ENCODE peak calls at places on chromosome 4, in nine cellular contexts. I, O, D, J, H, W, U, P and Q are unnamed samples.
A peak's percentile ranks its signal among the peaks of the same experiment; 100 is the strongest.

GRCh38 chr4:128635939-128636551 is 173.5 kb upstream of the JADE1 start:
- DNase-seq in I (no peak), O (no peak), D (no peak), J (no peak), H (no peak), W (peak; percentile 5), U (no peak), P (no peak), Q (no peak)

GRCh38 chr4:76989391-76990061 is 40.0 kb downstream of the SEPTIN11 start:
- DNase-seq in I (no peak), O (no peak), D (no peak), J (no peak), H (no peak), W (no peak), U (no peak), P (peak; percentile 40), Q (no peak)

GRCh38 chr4:9924750-9925149 is 96.5 kb downstream of the SLC2A9 start:
- DNase-seq in I (no peak), O (no peak), D (no peak), J (no peak), H (no peak), W (no peak), U (no peak), P (no peak), Q (no peak)

GRCh38 chr4:113951263-113951662 is 28.2 kb downstream of the ARSJ start:
- DNase-seq in I (no peak), O (no peak), D (no peak), J (no peak), H (no peak), W (peak; percentile 87), U (no peak), P (no peak), Q (no peak)

GRCh38 chr4:53098681-53099121 is 236.6 kb downstream of the RASL11B start:
- DNase-seq in I (no peak), O (no peak), D (no peak), J (peak; percentile 69), H (no peak), W (no peak), U (no peak), P (no peak), Q (no peak)

GRCh38 chr4:94126669-94127068 is 81.0 kb upstream of the SMARCAD1 start:
- DNase-seq in I (no peak), O (no peak), D (no peak), J (no peak), H (no peak), W (peak; percentile 27), U (no peak), P (no peak), Q (no peak)

GRCh38 chr4:73090738-73091137 is 21.2 kb upstream of the COX18 start:
- DNase-seq in I (no peak), O (no peak), D (no peak), J (no peak), H (no peak), W (no peak), U (no peak), P (no peak), Q (no peak)

GRCh38 chr4:71426381-71427042 is 87.7 kb downstream of the SLC4A4 start:
- DNase-seq in I (no peak), O (no peak), D (no peak), J (no peak), H (no peak), W (no peak), U (no peak), P (no peak), Q (no peak)

GRCh38 chr4:184462724-184463123 is 11.6 kb downstream of the IRF2 start:
- DNase-seq in I (no peak), O (no peak), D (no peak), J (no peak), H (no peak), W (no peak), U (no peak), P (no peak), Q (no peak)

GRCh38 chr4:129246850-129247542 is 151.0 kb downstream of the C4orf33 start:
- DNase-seq in I (no peak), O (no peak), D (no peak), J (no peak), H (no peak), W (no peak), U (no peak), P (no peak), Q (no peak)

GRCh38 chr4:26268246-26268645 is 52.6 kb upstream of the RBPJ start:
- DNase-seq in I (no peak), O (no peak), D (no peak), J (peak; percentile 49), H (no peak), W (no peak), U (no peak), P (no peak), Q (no peak)

GRCh38 chr4:11615601-11616000 is 186.9 kb upstream of the HS3ST1 start:
- DNase-seq in I (no peak), O (no peak), D (no peak), J (no peak), H (no peak), W (no peak), U (no peak), P (no peak), Q (no peak)

GRCh38 chr4:123986268-123986798 is 589.7 kb downstream of the SPRY1 start:
- DNase-seq in I (no peak), O (no peak), D (peak; percentile 82), J (peak; percentile 88), H (no peak), W (no peak), U (no peak), P (no peak), Q (peak; percentile 64)

GRCh38 chr4:110514889-110515479 is 39.0 kb downstream of the ENPEP start:
- DNase-seq in I (no peak), O (no peak), D (no peak), J (peak; percentile 38), H (no peak), W (peak; percentile 48), U (no peak), P (no peak), Q (no peak)

GRCh38 chr4:122003335-122003734 is 51.5 kb upstream of the TRPC3 start:
- DNase-seq in I (no peak), O (no peak), D (no peak), J (peak; percentile 19), H (peak; percentile 7), W (peak; percentile 32), U (peak; percentile 2), P (no peak), Q (no peak)

GRCh38 chr4:28469886-28470285 is 1609.2 kb downstream of the STIM2 start:
- DNase-seq in I (no peak), O (no peak), D (no peak), J (no peak), H (no peak), W (no peak), U (no peak), P (no peak), Q (no peak)

GRCh38 chr4:85740431-85740861 is 265.5 kb downstream of the ARHGAP24 start:
- DNase-seq in I (no peak), O (no peak), D (no peak), J (peak; percentile 62), H (no peak), W (no peak), U (no peak), P (no peak), Q (no peak)

GRCh38 chr4:20254517-20255250 is 3.0 kb downstream of the SLIT2 start:
- DNase-seq in I (no peak), O (peak; percentile 64), D (no peak), J (peak; percentile 56), H (no peak), W (peak; percentile 67), U (peak; percentile 34), P (no peak), Q (no peak)

GRCh38 chr4:129415001-129415400 is 319.0 kb downstream of the C4orf33 start:
- DNase-seq in I (no peak), O (no peak), D (no peak), J (no peak), H (no peak), W (no peak), U (no peak), P (no peak), Q (no peak)

GRCh38 chr4:135552131-135552530 is 1350.5 kb upstream of the PABPC4L start:
- DNase-seq in I (no peak), O (no peak), D (no peak), J (peak; percentile 4), H (no peak), W (no peak), U (no peak), P (no peak), Q (no peak)

GRCh38 chr4:173259310-173259709 is 74.8 kb downstream of the HMGB2 start:
- DNase-seq in I (no peak), O (no peak), D (no peak), J (no peak), H (no peak), W (no peak), U (no peak), P (no peak), Q (no peak)